ENCODE peak calls at places on chromosomes 16 and 17, in nine cellular contexts. L is NT2/D1, G is fibroblast of lung, E is K562, T is endodermal cell, K is adipocyte, U is PC-3, H is neuronal stem cell, C is colonic mucosa. Q is an unnamed sample.

GRCh38 chr17:67800495-67800928 is 24.8 kb upstream of the BPTF start:
- DNase-seq in L (peak; percentile 48), G (peak; percentile 80), E (peak; percentile 74), T (peak; percentile 97), K (peak; percentile 79), U (peak; percentile 91), H (peak; percentile 50), C (peak; percentile 80), Q (no peak)

GRCh38 chr16:62978451-62978850 is 942.2 kb upstream of the CDH8 start:
- DNase-seq in L (no peak), G (no peak), E (no peak), T (no peak), K (no peak), U (no peak), H (no peak), C (no peak), Q (no peak)

GRCh38 chr16:24013733-24014645 is 178.2 kb downstream of the PRKCB start:
- DNase-seq in L (no peak), G (no peak), E (no peak), T (no peak), K (no peak), U (no peak), H (no peak), C (peak; percentile 44), Q (peak; percentile 75)

GRCh38 chr17:71656987-71657858 is 463.6 kb upstream of the SOX9 start:
- DNase-seq in L (no peak), G (no peak), E (no peak), T (no peak), K (no peak), U (no peak), H (no peak), C (no peak), Q (no peak)

GRCh38 chr17:67613961-67614360 is 103.8 kb upstream of the NOL11 start:
- DNase-seq in L (no peak), G (no peak), E (no peak), T (peak; percentile 24), K (no peak), U (no peak), H (no peak), C (no peak), Q (no peak)

GRCh38 chr17:5513610-5514009 is 27.2 kb downstream of the MIS12 start:
- DNase-seq in L (no peak), G (no peak), E (no peak), T (peak; percentile 45), K (no peak), U (no peak), H (no peak), C (no peak), Q (no peak)

GRCh38 chr16:70778901-70779309 is 22.1 kb downstream of the VAC14 start:
- DNase-seq in L (peak; percentile 40), G (peak; percentile 95), E (no peak), T (peak; percentile 92), K (peak; percentile 90), U (peak; percentile 72), H (peak; percentile 75), C (peak; percentile 48), Q (no peak)

GRCh38 chr16:73065617-73066313 is 17.8 kb upstream of the ZFHX3 start:
- DNase-seq in L (no peak), G (no peak), E (no peak), T (peak; percentile 73), K (no peak), U (no peak), H (peak; percentile 21), C (no peak), Q (no peak)

GRCh38 chr17:82752371-82753200 is 721 bp downstream of the TBCD start:
- DNase-seq in L (no peak), G (no peak), E (peak; percentile 67), T (peak; percentile 71), K (no peak), U (no peak), H (no peak), C (peak; percentile 36), Q (no peak)

GRCh38 chr17:7463368-7463846 is 16.0 kb downstream of the ZBTB4 start:
- DNase-seq in L (no peak), G (no peak), E (no peak), T (no peak), K (no peak), U (no peak), H (no peak), C (no peak), Q (no peak)

GRCh38 chr16:83624436-83625120 is 183.2 kb upstream of the HSBP1 start:
- DNase-seq in L (no peak), G (no peak), E (no peak), T (no peak), K (no peak), U (no peak), H (no peak), C (no peak), Q (no peak)

GRCh38 chr17:28811594-28812135 is 30.9 kb downstream of the FAM222B start:
- DNase-seq in L (no peak), G (peak; percentile 30), E (peak; percentile 46), T (peak; percentile 71), K (peak; percentile 42), U (peak; percentile 7), H (peak; percentile 24), C (peak; percentile 47), Q (no peak)

GRCh38 chr16:88649924-88650748 is 717 bp downstream of the CYBA start:
- DNase-seq in L (no peak), G (no peak), E (peak; percentile 73), T (peak; percentile 77), K (peak; percentile 27), U (no peak), H (no peak), C (peak; percentile 65), Q (no peak)

GRCh38 chr17:79930786-79931516 is 91.7 kb upstream of the CBX4 start:
- DNase-seq in L (no peak), G (no peak), E (no peak), T (peak; percentile 74), K (no peak), U (no peak), H (no peak), C (no peak), Q (no peak)

GRCh38 chr17:37802061-37802460 is 57.2 kb upstream of the HNF1B start:
- DNase-seq in L (no peak), G (no peak), E (no peak), T (no peak), K (no peak), U (no peak), H (no peak), C (no peak), Q (no peak)

GRCh38 chr17:34397265-34397664 is 34.2 kb upstream of the CCL1 start:
- DNase-seq in L (no peak), G (no peak), E (peak; percentile 21), T (no peak), K (no peak), U (no peak), H (no peak), C (no peak), Q (no peak)

GRCh38 chr17:78250891-78251772 is 19.7 kb downstream of the TMEM235 start:
- DNase-seq in L (peak; percentile 80), G (peak; percentile 79), E (peak; percentile 92), T (peak; percentile 99), K (peak; percentile 92), U (peak; percentile 94), H (peak; percentile 82), C (peak; percentile 85), Q (no peak)
- H3K9ac ChIP-seq in L (peak overlapping the region; percentile 71), G (peak overlapping the region; percentile 2), E (peak overlapping the region; percentile 80), T (no peak overlapping the region), K (peak overlapping the region; percentile 20), U (peak overlapping the region; percentile 39), H (peak overlapping the region; percentile 85), C (no peak overlapping the region), Q (no peak overlapping the region)

GRCh38 chr17:48601184-48601527 is 3.6 kb downstream of the HOXB6 start:
- DNase-seq in L (no peak), G (no peak), E (no peak), T (no peak), K (no peak), U (no peak), H (no peak), C (no peak), Q (no peak)

GRCh38 chr17:48603959-48604769 is 622 bp downstream of the HOXB6 start:
- DNase-seq in L (no peak), G (no peak), E (peak; percentile 67), T (peak; percentile 82), K (no peak), U (peak; percentile 79), H (no peak), C (peak; percentile 82), Q (no peak)

GRCh38 chr17:48599373-48599772 is 5.4 kb downstream of the HOXB6 start:
- DNase-seq in L (no peak), G (no peak), E (no peak), T (no peak), K (no peak), U (no peak), H (no peak), C (no peak), Q (no peak)

GRCh38 chr17:48600244-48601098 is 4.3 kb downstream of the HOXB6 start:
- DNase-seq in L (no peak), G (no peak), E (no peak), T (no peak), K (no peak), U (no peak), H (no peak), C (peak; percentile 64), Q (no peak)

GRCh38 chr17:48601528-48602430 is 3.0 kb downstream of the HOXB6 start:
- DNase-seq in L (no peak), G (no peak), E (no peak), T (peak; percentile 72), K (no peak), U (no peak), H (no peak), C (peak; percentile 88), Q (no peak)
- H3K9ac ChIP-seq in L (peak overlapping the region; percentile 6), G (no peak overlapping the region), E (peak overlapping the region; percentile 88), T (no peak overlapping the region), K (peak overlapping the region; percentile 97), U (peak overlapping the region; percentile 39), H (no peak overlapping the region), C (peak overlapping the region; percentile 31), Q (peak overlapping the region; percentile 20)

DNA sequence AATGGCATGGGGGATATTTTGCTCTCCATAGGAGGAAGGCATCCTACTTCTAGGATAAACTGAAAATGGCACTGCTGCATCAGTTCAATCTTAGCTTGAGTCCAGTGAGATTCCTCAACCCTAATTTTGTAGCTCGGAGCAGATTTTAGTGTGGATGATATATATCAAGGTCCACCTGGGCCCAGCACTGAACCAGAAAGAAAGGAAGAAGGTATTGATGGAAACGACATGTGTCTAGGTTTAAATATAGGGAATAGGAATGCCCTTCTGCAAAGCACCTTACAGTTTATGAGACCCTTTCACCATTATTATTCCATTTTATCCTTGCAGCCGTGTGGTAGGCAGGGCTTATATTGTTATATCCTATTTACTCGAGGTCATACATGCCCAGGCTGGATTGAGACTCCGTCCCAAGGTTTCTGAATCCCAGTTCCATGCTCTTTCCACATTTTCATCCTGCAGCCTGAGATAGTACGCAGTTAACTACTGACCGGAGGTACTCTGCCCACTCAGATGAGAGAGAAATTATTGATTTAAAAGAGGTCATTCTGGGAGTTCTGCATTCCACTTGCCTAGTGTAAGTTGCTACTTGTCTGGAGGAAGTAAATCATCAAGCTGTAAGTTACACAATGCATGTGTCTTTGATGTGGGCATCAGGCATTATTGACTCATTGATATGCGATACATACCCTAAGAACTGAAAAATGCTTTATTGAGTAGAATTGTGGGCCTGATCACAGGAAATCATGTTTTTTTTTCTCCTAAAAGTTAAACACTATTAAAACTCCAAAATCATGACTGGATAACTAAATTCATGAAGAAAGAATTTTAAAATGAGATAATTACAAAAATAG is 10.1 kb downstream of the KRT39 start:
- DNase-seq in L (no peak), G (peak; percentile 67), E (no peak), T (no peak), K (peak; percentile 77), U (peak; percentile 96), H (no peak), C (no peak), Q (no peak)
- H3K9ac ChIP-seq in L (no peak overlapping the region), G (no peak overlapping the region), E (no peak overlapping the region), T (no peak overlapping the region), K (no peak overlapping the region), U (peak overlapping the region; percentile 55), H (no peak overlapping the region), C (no peak overlapping the region), Q (no peak overlapping the region)

GRCh38 chr17:65123757-65124675 is 13.2 kb upstream of the RGS9 start:
- DNase-seq in L (no peak), G (peak; percentile 71), E (no peak), T (peak; percentile 57), K (peak; percentile 65), U (peak; percentile 96), H (no peak), C (peak; percentile 43), Q (no peak)
- H3K9ac ChIP-seq in L (peak overlapping the region; percentile 65), G (no peak overlapping the region), E (peak overlapping the region; percentile 23), T (no peak overlapping the region), K (peak overlapping the region; percentile 98), U (peak overlapping the region; percentile 72), H (no peak overlapping the region), C (no peak overlapping the region), Q (peak overlapping the region; percentile 88)